ENCODE peak calls at places on chromosomes 4 and X, in five cellular contexts. K, G, H, U and J are unnamed samples.

GRCh38 chrX:53089224-53089842 is 4.6 kb upstream of the KANTR start:
- DNase-seq in G (peak), K (peak), U (peak), H (peak), J (peak)

GRCh38 chr4:141957416-141957815 is 321.0 kb downstream of the IL15 start:
- DNase-seq in G (no peak), H (no peak), K (no peak), U (no peak), J (no peak)

GRCh38 chr4:1682860-1683259 is 1.3 kb downstream of the FAM53A start:
- DNase-seq in K (no peak), H (no peak), G (no peak), U (no peak), J (no peak)

GRCh38 chr4:159206427-159206871 is 103.6 kb downstream of the RAPGEF2 start:
- DNase-seq in U (no peak), K (no peak), G (no peak), H (no peak), J (no peak)

GRCh38 chrX:108699368-108699767 is 37.0 kb downstream of the IRS4 start:
- DNase-seq in G (no peak), K (no peak), H (peak), U (peak), J (peak)

GRCh38 chrX:3520458-3520857 is 174.0 kb upstream of the MXRA5 start:
- DNase-seq in G (no peak), K (no peak), H (no peak), U (no peak), J (no peak)

GRCh38 chr4:52126946-52127345 is 75.8 kb downstream of the SPATA18 start:
- DNase-seq in H (no peak), U (no peak), K (no peak), G (no peak), J (no peak)

GRCh38 chr4:183142566-183143545 is 43.8 kb downstream of the WWC2 start:
- DNase-seq in K (peak), G (peak), H (no peak), U (peak), J (no peak)

GRCh38 chrX:74925210-74926088 is at the start of gene NEXMIF:
- DNase-seq in G (no peak), H (peak), K (peak), U (peak), J (no peak)

GRCh38 chr4:83905952-83906351 is 370.0 kb downstream of the GPAT3 start:
- DNase-seq in G (no peak), U (peak), H (no peak), K (no peak), J (peak)

GRCh38 chrX:18886344-18887161 is 97.4 kb downstream of the PHKA2 start:
- DNase-seq in U (peak), K (peak), H (peak), G (peak), J (peak)

GRCh38 chr4:7632341-7632740 is 197.6 kb upstream of the PSAPL1 start:
- DNase-seq in H (no peak), K (no peak), U (no peak), G (no peak), J (no peak)

GRCh38 chr4:47711183-47711582 is 126.7 kb downstream of the CORIN start:
- DNase-seq in G (no peak), U (no peak), H (no peak), K (no peak), J (no peak)

GRCh38 chrX:24874604-24875247 is 141.0 kb downstream of the ARX start:
- DNase-seq in H (no peak), U (no peak), G (no peak), K (no peak), J (no peak)

GRCh38 chr4:168257663-168258235 is 60.8 kb downstream of the DDX60 start:
- DNase-seq in U (no peak), K (no peak), G (no peak), H (no peak), J (no peak)

GRCh38 chr4:95601342-95601741 is 52.6 kb upstream of the UNC5C start:
- DNase-seq in U (no peak), K (no peak), H (no peak), G (no peak), J (no peak)